ENCODE peak calls at places on chromosomes 7 and 10, in six cellular contexts. X is GM12878, J is SK-N-SH, O is K562, N is HepG2, L is HCT116. E is an unnamed sample.

GRCh38 chr7:106057962-106058901 is 53.9 kb downstream of the SYPL1 start:
- DNase-seq in N (peak), O (no peak), J (no peak), L (no peak), X (peak), E (no peak)

GRCh38 chr7:7812112-7812511 is 93.7 kb upstream of the RPA3 start:
- DNase-seq in N (no peak), J (no peak), O (no peak), X (no peak), L (no peak), E (no peak)

GRCh38 chr7:5218564-5219360 is 28.7 kb downstream of the WIPI2 start:
- DNase-seq in X (peak), O (no peak), N (no peak), L (no peak), J (no peak), E (no peak)

GRCh38 chr10:14240253-14241189 is 90.2 kb downstream of the FRMD4A start:
- DNase-seq in N (no peak), L (no peak), J (peak), O (no peak), X (no peak), E (no peak)

GRCh38 chr10:59857049-59857448 is 49.3 kb downstream of the CCDC6 start:
- DNase-seq in J (no peak), O (no peak), X (no peak), L (no peak), N (no peak), E (no peak)

GRCh38 chr7:44087914-44088838 is 5.8 kb upstream of the POLM start:
- DNase-seq in L (no peak), X (no peak), N (no peak), J (peak), O (no peak), E (no peak)

GRCh38 chr10:3531097-3531645 is 253.8 kb downstream of the KLF6 start:
- DNase-seq in X (no peak), O (no peak), J (no peak), L (no peak), N (no peak), E (no peak)

GRCh38 chr10:96673318-96674099 is 46.8 kb downstream of the PIK3AP1 start:
- DNase-seq in N (peak), L (no peak), X (peak), J (no peak), O (no peak), E (no peak)

GRCh38 chr7:151550601-151551286 is 31.0 kb upstream of the RHEB start:
- DNase-seq in X (no peak), J (no peak), O (no peak), L (no peak), N (peak), E (no peak)

GRCh38 chr10:112687647-112688046 is 240.6 kb downstream of the VTI1A start:
- DNase-seq in O (no peak), N (no peak), L (no peak), X (no peak), J (no peak), E (no peak)

GRCh38 chr7:143882020-143882610 is 19.9 kb downstream of the TCAF1 start:
- DNase-seq in O (no peak), X (no peak), J (peak), L (no peak), N (peak), E (no peak)

GRCh38 chr7:139669106-139670061 is 108.4 kb downstream of the HIPK2 start:
- DNase-seq in O (no peak), X (no peak), N (no peak), J (peak), L (no peak), E (no peak)

GRCh38 chr7:2812831-2813230 is 31.3 kb downstream of the GNA12 start:
- DNase-seq in O (no peak), L (no peak), N (no peak), J (no peak), X (no peak), E (no peak)

GRCh38 chr7:34108150-34108549 is 202.8 kb downstream of the BMPER start:
- DNase-seq in O (no peak), L (no peak), X (no peak), J (no peak), N (no peak), E (no peak)

GRCh38 chr7:44286618-44287487 is 38.5 kb downstream of the CAMK2B start:
- DNase-seq in N (no peak), J (peak), L (no peak), O (no peak), X (no peak), E (no peak)

DNA sequence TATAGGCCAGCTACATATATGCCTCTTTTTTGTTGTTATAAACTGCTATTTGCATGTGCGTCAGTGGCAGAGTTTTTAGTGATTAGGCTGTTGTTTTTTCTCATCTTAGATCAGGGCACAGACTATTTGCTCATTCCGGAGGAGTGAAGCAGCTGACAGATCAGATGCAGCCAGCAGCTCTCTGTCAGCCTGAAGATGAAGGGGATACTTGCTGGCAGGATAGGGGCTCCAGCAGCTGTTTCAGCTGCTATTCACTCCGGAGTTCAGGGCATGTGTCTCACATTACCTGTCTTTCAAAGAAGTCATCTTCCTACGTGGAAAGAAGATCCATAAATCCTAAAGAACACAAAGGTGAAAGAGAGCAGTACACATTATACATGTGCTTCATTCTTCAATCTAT is 182.9 kb upstream of the CHRM2 start:
- DNase-seq in X (no peak), N (no peak), J (peak), L (no peak), O (no peak), E (no peak)
- TF ChIP-seq REST in X (no peak), N (no peak), J (no peak), L (no peak), O (no peak), E (no peak)

GRCh38 chr10:114714281-114714741 is 56.2 kb upstream of the ABLIM1 start:
- DNase-seq in X (no peak), N (peak), L (no peak), O (no peak), J (no peak), E (peak)
- H3K27ac ChIP-seq in X (no peak), N (no peak), L (no peak), O (no peak), J (peak), E (peak)

DNA sequence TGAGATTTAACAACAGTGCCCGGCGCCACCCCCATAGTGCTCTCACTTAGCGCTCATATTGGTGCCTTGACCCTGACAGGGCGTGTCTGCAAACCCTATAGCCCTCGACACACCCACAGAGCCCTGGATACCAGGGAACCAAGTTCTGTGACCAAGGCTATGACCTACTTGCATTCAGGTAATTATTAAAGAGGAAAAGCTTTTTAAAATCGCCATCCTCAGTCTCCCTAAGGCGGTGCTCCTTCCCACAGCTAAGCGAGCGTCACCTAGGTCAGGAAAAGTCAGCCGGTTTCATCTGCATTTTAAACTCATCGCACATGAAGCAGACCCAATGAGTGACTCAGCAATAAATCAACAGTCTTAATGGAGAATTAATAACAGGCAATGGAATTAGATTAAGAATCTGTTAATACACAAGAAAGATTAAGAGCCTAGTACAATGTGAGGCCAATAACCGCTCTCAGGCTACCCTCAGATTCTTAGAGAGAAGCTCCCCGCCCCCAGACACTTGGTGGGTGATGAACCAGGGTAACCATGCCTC is 59.2 kb downstream of the HSPA12A start:
- DNase-seq in X (no peak), J (no peak), N (no peak), O (no peak), L (no peak), E (no peak)
- TF ChIP-seq SIN3A in X (no peak), J (no peak), N (no peak), O (no peak), L (no peak), E (no peak)

GRCh38 chr7:29995652-29996051 is 6.1 kb upstream of the SCRN1 start:
- DNase-seq in O (no peak), L (no peak), X (no peak), N (no peak), J (no peak), E (no peak)
- TF ChIP-seq REST in O (no peak), L (no peak), X (no peak), N (no peak), J (no peak), E (no peak)

GRCh38 chr10:104413528-104413927 is 59.9 kb downstream of the CFAP58 start:
- DNase-seq in N (no peak), J (no peak), X (no peak), L (no peak), O (no peak), E (no peak)

GRCh38 chr10:104416851-104417250 is 63.2 kb downstream of the CFAP58 start:
- DNase-seq in L (no peak), N (no peak), X (no peak), J (no peak), O (no peak), E (no peak)

GRCh38 chr10:104417629-104418292 is 64.1 kb downstream of the CFAP58 start:
- DNase-seq in L (no peak), N (no peak), O (no peak), J (no peak), X (no peak), E (no peak)

GRCh38 chr10:104415526-104416165 is 62.0 kb downstream of the CFAP58 start:
- DNase-seq in N (no peak), J (no peak), L (no peak), X (no peak), O (no peak), E (no peak)
- H3K27ac ChIP-seq in N (no peak), J (no peak), L (no peak), X (no peak), O (no peak), E (no peak)

GRCh38 chr10:12308102-12308501 is 41.2 kb upstream of the CAMK1D start:
- DNase-seq in O (no peak), L (no peak), X (no peak), J (no peak), N (no peak), E (no peak)
- TF ChIP-seq SIN3A in O (no peak), L (no peak), X (no peak), J (no peak), N (no peak), E (no peak)

GRCh38 chr7:158407581-158408331 is 179.9 kb downstream of the PTPRN2 start:
- DNase-seq in X (no peak), L (peak), J (peak), O (peak), N (peak), E (peak)
- TF ChIP-seq REST in X (no peak), L (no peak), J (no peak), O (no peak), N (no peak), E (no peak)

GRCh38 chr10:119597405-119598186 is 832 bp upstream of the TIAL1 start:
- DNase-seq in J (no peak), O (no peak), L (no peak), X (peak), N (no peak), E (no peak)
- H3K27ac ChIP-seq in J (peak), O (peak), L (peak), X (peak), N (peak), E (peak)